ENCODE peak calls at places on chromosomes 5 and 9, in ten cellular contexts. I, O, V, L, Y, K, P, G, D and T are unnamed samples.

GRCh38 chr9:104412238-104412637 is 91.8 kb upstream of the OR13F1 start:
- DNase-seq in I (no peak), G (no peak), K (peak), L (no peak), Y (no peak), P (peak), V (no peak), O (no peak), D (no peak), T (no peak)

GRCh38 chr5:83614841-83615240 is 105.8 kb downstream of the HAPLN1 start:
- DNase-seq in P (no peak), G (no peak), K (no peak), Y (no peak), I (no peak), V (no peak), O (no peak), D (no peak), L (no peak), T (no peak)

GRCh38 chr9:131678499-131679111 is 61.3 kb downstream of the RAPGEF1 start:
- DNase-seq in P (peak), I (peak), O (peak), Y (peak), D (no peak), L (peak), K (peak), V (no peak), G (peak), T (peak)

GRCh38 chr9:134320916-134321570 is 5.2 kb upstream of the RXRA start:
- DNase-seq in P (no peak), L (no peak), I (no peak), V (no peak), D (no peak), G (peak), Y (peak), O (no peak), K (no peak), T (no peak)

GRCh38 chr5:111146053-111146452 is 53.9 kb downstream of the WDR36 start:
- DNase-seq in Y (no peak), I (no peak), L (no peak), D (no peak), K (no peak), P (no peak), G (no peak), O (no peak), V (no peak), T (no peak)

GRCh38 chr9:121902483-121903135 is 190.5 kb downstream of the TTLL11 start:
- DNase-seq in P (peak), K (no peak), D (no peak), L (no peak), I (peak), O (peak), G (no peak), V (no peak), Y (no peak), T (no peak)

GRCh38 chr5:147453901-147454814 is 55.7 kb downstream of the DPYSL3 start:
- DNase-seq in I (peak), O (peak), K (peak), G (peak), D (peak), Y (peak), P (peak), L (no peak), V (peak), T (peak)

GRCh38 chr9:94017939-94018531 is 62.9 kb upstream of the BARX1 start:
- DNase-seq in V (no peak), G (no peak), O (no peak), K (no peak), I (no peak), P (peak), Y (no peak), D (no peak), L (no peak), T (no peak)

GRCh38 chr5:131277875-131278795 is 14.3 kb downstream of the CDC42SE2 start:
- DNase-seq in L (no peak), P (no peak), I (no peak), D (no peak), V (no peak), K (peak), O (no peak), G (no peak), Y (no peak), T (no peak)

GRCh38 chr9:73845954-73846690 is 651.0 kb upstream of the RORB start:
- DNase-seq in O (no peak), I (no peak), D (no peak), Y (no peak), G (no peak), P (no peak), V (no peak), K (no peak), L (no peak), T (no peak)

GRCh38 chr9:130119521-130120206 is 52.5 kb upstream of the NCS1 start:
- DNase-seq in K (no peak), O (no peak), D (no peak), I (no peak), L (no peak), Y (no peak), G (no peak), P (no peak), V (no peak), T (no peak)

GRCh38 chr5:67066815-67067214 is 129.8 kb downstream of the CD180 start:
- DNase-seq in I (no peak), K (no peak), G (no peak), O (no peak), V (no peak), D (no peak), L (no peak), Y (peak), P (peak), T (no peak)

GRCh38 chr5:126137771-126138474 is 285.3 kb upstream of the GRAMD2B start:
- DNase-seq in L (no peak), P (peak), Y (no peak), K (no peak), G (no peak), V (no peak), D (no peak), O (no peak), I (no peak), T (no peak)

GRCh38 chr9:114230068-114230467 is 74.7 kb downstream of the COL27A1 start:
- DNase-seq in G (no peak), P (no peak), V (no peak), I (no peak), O (no peak), Y (no peak), D (no peak), K (no peak), L (no peak), T (no peak)

GRCh38 chr5:8641796-8642505 is 773.0 kb downstream of the MTRR start:
- DNase-seq in P (no peak), Y (no peak), L (no peak), O (no peak), V (no peak), D (no peak), I (no peak), G (no peak), K (no peak), T (no peak)

GRCh38 chr9:120850315-120850714 is 7.6 kb upstream of the PSMD5 start:
- DNase-seq in V (no peak), D (no peak), K (no peak), P (no peak), Y (no peak), G (no peak), O (no peak), I (no peak), L (no peak), T (no peak)

GRCh38 chr9:89881431-89881830 is 276.6 kb downstream of the GADD45G start:
- DNase-seq in L (no peak), D (no peak), P (no peak), V (no peak), G (no peak), Y (no peak), I (no peak), K (no peak), O (no peak), T (no peak)

GRCh38 chr5:97425511-97425910 is 242.5 kb upstream of the RIOK2 start:
- DNase-seq in Y (peak), K (peak), G (no peak), P (peak), I (no peak), V (peak), D (peak), L (no peak), O (peak), T (no peak)

GRCh38 chr5:112931473-112931872 is 9.4 kb upstream of the REEP5 start:
- DNase-seq in G (no peak), L (no peak), D (no peak), P (peak), K (no peak), V (no peak), I (no peak), Y (no peak), O (no peak), T (no peak)

GRCh38 chr9:33781736-33782135 is 13.6 kb upstream of the PRSS3 start:
- DNase-seq in I (no peak), L (no peak), K (no peak), O (no peak), D (no peak), P (no peak), Y (no peak), V (no peak), G (no peak), T (no peak)

DNA sequence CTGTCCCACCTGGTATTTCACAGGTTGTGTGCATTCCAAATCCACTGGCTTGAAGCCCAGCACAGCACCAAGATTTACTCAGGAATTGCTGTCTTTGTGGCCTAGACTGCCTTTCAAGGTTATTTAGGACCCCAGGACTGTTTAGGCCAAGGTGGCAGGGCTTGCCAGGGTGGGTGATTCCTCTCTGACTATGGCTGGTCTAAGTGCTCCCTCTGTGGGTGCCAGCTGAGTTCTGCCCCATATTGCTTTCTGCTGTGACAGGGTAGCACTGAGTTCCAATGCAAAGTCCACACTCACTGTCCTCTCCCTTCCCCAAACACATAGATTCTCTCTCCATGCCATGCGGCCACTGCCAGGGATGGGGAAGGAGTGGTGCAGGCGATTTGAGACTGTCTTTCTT is 318.2 kb downstream of the EFNA5 start:
- DNase-seq in G (no peak), V (no peak), Y (no peak), D (no peak), O (no peak), P (no peak), I (no peak), K (no peak), L (no peak), T (no peak)
- TF ChIP-seq CTCF in G (no peak), V (no peak), Y (no peak), D (no peak), O (peak), P (no peak), I (no peak), K (no peak), L (peak), T (no peak)

GRCh38 chr5:127216906-127217675 is 73.5 kb upstream of the MEGF10 start:
- DNase-seq in P (peak), D (no peak), Y (no peak), K (peak), I (no peak), L (no peak), O (no peak), G (no peak), V (peak), T (no peak)
- TF ChIP-seq CTCF in P (no peak), D (no peak), Y (no peak), K (no peak), I (no peak), L (no peak), O (peak), G (no peak), V (no peak), T (no peak)

DNA sequence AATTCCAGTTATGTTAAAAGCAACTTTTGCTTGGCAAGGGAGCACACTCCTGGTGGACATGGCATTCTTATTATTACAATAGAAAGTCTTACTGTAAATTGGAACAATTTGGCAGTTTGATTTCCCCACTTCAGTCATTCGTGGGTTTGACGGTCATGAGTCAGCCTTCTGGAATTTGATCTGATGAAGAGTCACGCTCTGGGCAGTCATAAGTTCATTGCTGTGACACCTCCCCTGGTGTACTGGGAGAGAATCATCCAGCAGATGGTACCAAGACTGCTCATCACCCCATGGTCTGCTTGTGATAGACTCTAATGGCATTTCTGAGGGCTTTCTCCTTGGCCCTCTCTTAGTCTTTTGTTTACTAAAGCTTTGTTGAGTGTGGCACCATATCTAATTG is 53.8 kb downstream of the GLRA1 start:
- DNase-seq in Y (peak), V (no peak), K (peak), P (peak), O (peak), G (no peak), D (no peak), L (peak), I (no peak), T (no peak)
- TF ChIP-seq CTCF in Y (no peak), V (no peak), K (no peak), P (no peak), O (peak), G (no peak), D (no peak), L (peak), I (no peak), T (no peak)

GRCh38 chr5:128328479-128328878 is 209.6 kb downstream of the FBN2 start:
- DNase-seq in L (no peak), Y (no peak), P (peak), V (no peak), D (no peak), I (peak), O (no peak), K (no peak), G (no peak), T (no peak)
- TF ChIP-seq CTCF in L (no peak), Y (no peak), P (no peak), V (no peak), D (no peak), I (no peak), O (no peak), K (no peak), G (no peak), T (no peak)

GRCh38 chr5:179143446-179143845 is 83.3 kb downstream of the ZNF354C start:
- DNase-seq in Y (no peak), D (no peak), I (no peak), L (no peak), K (no peak), V (peak), P (peak), O (no peak), G (no peak), T (no peak)
- TF ChIP-seq CTCF in Y (no peak), D (no peak), I (no peak), L (no peak), K (no peak), V (no peak), P (peak), O (peak), G (no peak), T (no peak)

GRCh38 chr5:171946382-171946781 is 60.1 kb downstream of the FBXW11 start:
- DNase-seq in O (no peak), V (no peak), K (no peak), G (no peak), D (no peak), L (no peak), Y (no peak), I (no peak), P (no peak), T (no peak)
- TF ChIP-seq CTCF in O (no peak), V (no peak), K (no peak), G (no peak), D (no peak), L (peak), Y (no peak), I (peak), P (no peak), T (no peak)

GRCh38 chr5:35182541-35183242 is 47.6 kb downstream of the PRLR start:
- DNase-seq in I (no peak), D (no peak), V (no peak), O (no peak), L (no peak), Y (no peak), G (no peak), P (no peak), K (no peak), T (no peak)

GRCh38 chr5:35185518-35185917 is 44.8 kb downstream of the PRLR start:
- DNase-seq in Y (peak), G (no peak), V (no peak), K (no peak), O (no peak), P (no peak), I (no peak), L (no peak), D (no peak), T (no peak)

GRCh38 chr5:35180046-35180445 is 50.2 kb downstream of the PRLR start:
- DNase-seq in V (no peak), K (no peak), D (no peak), I (no peak), G (no peak), L (no peak), P (no peak), O (no peak), Y (no peak), T (no peak)

GRCh38 chr5:35186749-35187148 is 43.5 kb downstream of the PRLR start:
- DNase-seq in K (no peak), V (no peak), Y (no peak), P (no peak), G (no peak), L (no peak), O (no peak), D (no peak), I (no peak), T (no peak)

GRCh38 chr5:35183243-35183955 is 46.9 kb downstream of the PRLR start:
- DNase-seq in V (peak), D (peak), I (peak), P (peak), K (peak), Y (peak), O (peak), G (no peak), L (no peak), T (no peak)
- TF ChIP-seq CTCF in V (no peak), D (peak), I (peak), P (peak), K (peak), Y (no peak), O (peak), G (peak), L (peak), T (no peak)

GRCh38 chr9:37026085-37026935 is 7.8 kb downstream of the PAX5 start:
- DNase-seq in I (no peak), P (no peak), Y (no peak), L (no peak), G (no peak), V (peak), D (peak), O (no peak), K (no peak), T (peak)
- TF ChIP-seq CTCF in I (no peak), P (no peak), Y (no peak), L (no peak), G (no peak), V (no peak), D (no peak), O (no peak), K (no peak), T (no peak)